ENCODE peak calls at places on chromosomes 16 and 17, in ten cellular contexts. One of them, this sample, is unnamed. For H3K36me3, the result is how much of the 10 kb centered on the place peaks cover.

GRCh38 chr16:23952128-23953041 is 116.6 kb downstream of the PRKCB start:
- DNase-seq in endodermal cell: peak
- DNase-seq in endothelial cell of umbilical vein: no peak
- DNase-seq in heart left ventricle: no peak
- DNase-seq in neural progenitor cell: peak
- DNase-seq in tibial artery: no peak
- DNase-seq in Peyer's patch: no peak
- DNase-seq in upper lobe of right lung: no peak
- DNase-seq in kidney epithelial cell: peak
- DNase-seq in left ventricle myocardium inferior: no peak
- DNase-seq in this sample: no peak

GRCh38 chr17:7002288-7003047 is 6.6 kb downstream of the ALOX12 start:
- DNase-seq in endodermal cell: no peak
- DNase-seq in endothelial cell of umbilical vein: no peak
- DNase-seq in heart left ventricle: no peak
- DNase-seq in neural progenitor cell: no peak
- DNase-seq in tibial artery: no peak
- DNase-seq in Peyer's patch: no peak
- DNase-seq in upper lobe of right lung: no peak
- DNase-seq in kidney epithelial cell: no peak
- DNase-seq in left ventricle myocardium inferior: no peak
- DNase-seq in this sample: no peak

GRCh38 chr16:17638134-17638533 is 167.4 kb upstream of the XYLT1 start:
- DNase-seq in endodermal cell: no peak
- DNase-seq in endothelial cell of umbilical vein: no peak
- DNase-seq in heart left ventricle: no peak
- DNase-seq in neural progenitor cell: no peak
- DNase-seq in tibial artery: no peak
- DNase-seq in Peyer's patch: no peak
- DNase-seq in upper lobe of right lung: no peak
- DNase-seq in kidney epithelial cell: no peak
- DNase-seq in left ventricle myocardium inferior: no peak
- DNase-seq in this sample: no peak

GRCh38 chr17:2343421-2343820 is 6.1 kb downstream of the SGSM2 start:
- DNase-seq in endodermal cell: no peak
- DNase-seq in endothelial cell of umbilical vein: no peak
- DNase-seq in heart left ventricle: no peak
- DNase-seq in neural progenitor cell: no peak
- DNase-seq in tibial artery: no peak
- DNase-seq in Peyer's patch: peak
- DNase-seq in upper lobe of right lung: no peak
- DNase-seq in kidney epithelial cell: no peak
- DNase-seq in left ventricle myocardium inferior: no peak
- DNase-seq in this sample: no peak

GRCh38 chr17:81959362-81960129 is 1.4 kb downstream of the NOTUM start:
- DNase-seq in endodermal cell: peak
- DNase-seq in endothelial cell of umbilical vein: peak
- DNase-seq in heart left ventricle: peak
- DNase-seq in neural progenitor cell: peak
- DNase-seq in tibial artery: no peak
- DNase-seq in Peyer's patch: peak
- DNase-seq in upper lobe of right lung: peak
- DNase-seq in kidney epithelial cell: no peak
- DNase-seq in left ventricle myocardium inferior: peak
- DNase-seq in this sample: peak

GRCh38 chr16:57689772-57690558 is 4.6 kb upstream of the DRC7 start:
- DNase-seq in endodermal cell: no peak
- DNase-seq in endothelial cell of umbilical vein: peak
- DNase-seq in heart left ventricle: peak
- DNase-seq in neural progenitor cell: no peak
- DNase-seq in tibial artery: peak
- DNase-seq in Peyer's patch: peak
- DNase-seq in upper lobe of right lung: no peak
- DNase-seq in kidney epithelial cell: peak
- DNase-seq in left ventricle myocardium inferior: no peak
- DNase-seq in this sample: peak

GRCh38 chr17:58535431-58535830 is 21.0 kb upstream of the MTMR4 start:
- DNase-seq in endodermal cell: no peak
- DNase-seq in endothelial cell of umbilical vein: no peak
- DNase-seq in heart left ventricle: no peak
- DNase-seq in neural progenitor cell: no peak
- DNase-seq in tibial artery: no peak
- DNase-seq in Peyer's patch: no peak
- DNase-seq in upper lobe of right lung: no peak
- DNase-seq in kidney epithelial cell: no peak
- DNase-seq in left ventricle myocardium inferior: no peak
- DNase-seq in this sample: no peak

GRCh38 chr17:33515974-33516373 is 222.9 kb upstream of the ASIC2 start:
- DNase-seq in endodermal cell: no peak
- DNase-seq in endothelial cell of umbilical vein: no peak
- DNase-seq in heart left ventricle: no peak
- DNase-seq in neural progenitor cell: no peak
- DNase-seq in tibial artery: no peak
- DNase-seq in Peyer's patch: no peak
- DNase-seq in upper lobe of right lung: no peak
- DNase-seq in kidney epithelial cell: no peak
- DNase-seq in left ventricle myocardium inferior: no peak
- DNase-seq in this sample: no peak

GRCh38 chr17:60941028-60941427 is 263.4 kb downstream of the BCAS3 start:
- DNase-seq in endodermal cell: no peak
- DNase-seq in endothelial cell of umbilical vein: peak
- DNase-seq in heart left ventricle: peak
- DNase-seq in neural progenitor cell: no peak
- DNase-seq in tibial artery: peak
- DNase-seq in Peyer's patch: peak
- DNase-seq in upper lobe of right lung: no peak
- DNase-seq in kidney epithelial cell: no peak
- DNase-seq in left ventricle myocardium inferior: peak
- DNase-seq in this sample: no peak

GRCh38 chr16:17469011-17469741 is 1.6 kb downstream of the XYLT1 start:
- DNase-seq in endodermal cell: peak
- DNase-seq in endothelial cell of umbilical vein: no peak
- DNase-seq in heart left ventricle: no peak
- DNase-seq in neural progenitor cell: peak
- DNase-seq in tibial artery: peak
- DNase-seq in Peyer's patch: peak
- DNase-seq in upper lobe of right lung: no peak
- DNase-seq in kidney epithelial cell: no peak
- DNase-seq in left ventricle myocardium inferior: no peak
- DNase-seq in this sample: no peak

GRCh38 chr16:2037631-2038358 is 9.8 kb downstream of the NTHL1 start:
- DNase-seq in endodermal cell: no peak
- DNase-seq in endothelial cell of umbilical vein: no peak
- DNase-seq in heart left ventricle: no peak
- DNase-seq in neural progenitor cell: no peak
- DNase-seq in tibial artery: no peak
- DNase-seq in Peyer's patch: no peak
- DNase-seq in upper lobe of right lung: peak
- DNase-seq in kidney epithelial cell: no peak
- DNase-seq in left ventricle myocardium inferior: no peak
- DNase-seq in this sample: no peak

GRCh38 chr16:53058441-53058840 is 3.6 kb downstream of the CHD9 start:
- DNase-seq in endodermal cell: no peak
- DNase-seq in endothelial cell of umbilical vein: no peak
- DNase-seq in heart left ventricle: no peak
- DNase-seq in neural progenitor cell: no peak
- DNase-seq in tibial artery: no peak
- DNase-seq in Peyer's patch: no peak
- DNase-seq in upper lobe of right lung: no peak
- DNase-seq in kidney epithelial cell: no peak
- DNase-seq in left ventricle myocardium inferior: no peak
- DNase-seq in this sample: no peak

GRCh38 chr16:19872179-19872863 is 12.3 kb downstream of the GPRC5B start:
- DNase-seq in endodermal cell: no peak
- DNase-seq in endothelial cell of umbilical vein: no peak
- DNase-seq in heart left ventricle: no peak
- DNase-seq in neural progenitor cell: no peak
- DNase-seq in tibial artery: no peak
- DNase-seq in Peyer's patch: no peak
- DNase-seq in upper lobe of right lung: no peak
- DNase-seq in kidney epithelial cell: no peak
- DNase-seq in left ventricle myocardium inferior: no peak
- DNase-seq in this sample: no peak

GRCh38 chr17:75504347-75505151 is 10.8 kb downstream of the CASKIN2 start:
- DNase-seq in endodermal cell: peak
- DNase-seq in endothelial cell of umbilical vein: no peak
- DNase-seq in heart left ventricle: no peak
- DNase-seq in neural progenitor cell: peak
- DNase-seq in tibial artery: peak
- DNase-seq in Peyer's patch: peak
- DNase-seq in upper lobe of right lung: peak
- DNase-seq in kidney epithelial cell: no peak
- DNase-seq in left ventricle myocardium inferior: no peak
- DNase-seq in this sample: no peak

GRCh38 chr17:67293251-67294203 is 48.5 kb upstream of the HELZ start:
- DNase-seq in endodermal cell: peak
- DNase-seq in endothelial cell of umbilical vein: peak
- DNase-seq in heart left ventricle: peak
- DNase-seq in neural progenitor cell: peak
- DNase-seq in tibial artery: peak
- DNase-seq in Peyer's patch: peak
- DNase-seq in upper lobe of right lung: peak
- DNase-seq in kidney epithelial cell: no peak
- DNase-seq in left ventricle myocardium inferior: peak
- DNase-seq in this sample: peak

GRCh38 chr17:55285340-55286301 is 20.9 kb downstream of the HLF start:
- DNase-seq in endodermal cell: no peak
- DNase-seq in endothelial cell of umbilical vein: peak
- DNase-seq in heart left ventricle: peak
- DNase-seq in neural progenitor cell: no peak
- DNase-seq in tibial artery: peak
- DNase-seq in Peyer's patch: peak
- DNase-seq in upper lobe of right lung: peak
- DNase-seq in kidney epithelial cell: no peak
- DNase-seq in left ventricle myocardium inferior: peak
- DNase-seq in this sample: no peak
- TF ChIP-seq CTCF in endodermal cell: no peak
- TF ChIP-seq CTCF in endothelial cell of umbilical vein: no peak
- TF ChIP-seq CTCF in heart left ventricle: no peak
- TF ChIP-seq CTCF in neural progenitor cell: no peak
- TF ChIP-seq CTCF in tibial artery: no peak
- TF ChIP-seq CTCF in Peyer's patch: no peak
- TF ChIP-seq CTCF in upper lobe of right lung: no peak
- TF ChIP-seq CTCF in kidney epithelial cell: no peak
- TF ChIP-seq CTCF in left ventricle myocardium inferior: no peak
- TF ChIP-seq CTCF in this sample: no peak

GRCh38 chr17:46264456-46265198 is 30.3 kb upstream of the LRRC37A start:
- DNase-seq in endodermal cell: peak
- DNase-seq in endothelial cell of umbilical vein: no peak
- DNase-seq in heart left ventricle: no peak
- DNase-seq in neural progenitor cell: no peak
- DNase-seq in tibial artery: no peak
- DNase-seq in Peyer's patch: no peak
- DNase-seq in upper lobe of right lung: no peak
- DNase-seq in kidney epithelial cell: peak
- DNase-seq in left ventricle myocardium inferior: no peak
- DNase-seq in this sample: no peak
- H3K4me3 ChIP-seq in endodermal cell: no peak
- H3K4me3 ChIP-seq in endothelial cell of umbilical vein: no peak
- H3K4me3 ChIP-seq in heart left ventricle: no peak
- H3K4me3 ChIP-seq in neural progenitor cell: no peak
- H3K4me3 ChIP-seq in tibial artery: no peak
- H3K4me3 ChIP-seq in Peyer's patch: no peak
- H3K4me3 ChIP-seq in upper lobe of right lung: no peak
- H3K4me3 ChIP-seq in kidney epithelial cell: no peak
- H3K4me3 ChIP-seq in left ventricle myocardium inferior: no peak
- H3K4me3 ChIP-seq in this sample: no peak

GRCh38 chr17:42305543-42306384 is 17.5 kb downstream of the STAT5A start:
- DNase-seq in endodermal cell: no peak
- DNase-seq in endothelial cell of umbilical vein: no peak
- DNase-seq in heart left ventricle: no peak
- DNase-seq in neural progenitor cell: no peak
- DNase-seq in tibial artery: no peak
- DNase-seq in Peyer's patch: no peak
- DNase-seq in upper lobe of right lung: no peak
- DNase-seq in kidney epithelial cell: no peak
- DNase-seq in left ventricle myocardium inferior: no peak
- DNase-seq in this sample: no peak

GRCh38 chr17:42304187-42305030 is 16.1 kb downstream of the STAT5A start:
- DNase-seq in endodermal cell: no peak
- DNase-seq in endothelial cell of umbilical vein: no peak
- DNase-seq in heart left ventricle: no peak
- DNase-seq in neural progenitor cell: no peak
- DNase-seq in tibial artery: no peak
- DNase-seq in Peyer's patch: no peak
- DNase-seq in upper lobe of right lung: no peak
- DNase-seq in kidney epithelial cell: no peak
- DNase-seq in left ventricle myocardium inferior: no peak
- DNase-seq in this sample: no peak

GRCh38 chr17:42303694-42304093 is 15.4 kb downstream of the STAT5A start:
- DNase-seq in endodermal cell: no peak
- DNase-seq in endothelial cell of umbilical vein: no peak
- DNase-seq in heart left ventricle: no peak
- DNase-seq in neural progenitor cell: no peak
- DNase-seq in tibial artery: no peak
- DNase-seq in Peyer's patch: no peak
- DNase-seq in upper lobe of right lung: no peak
- DNase-seq in kidney epithelial cell: no peak
- DNase-seq in left ventricle myocardium inferior: no peak
- DNase-seq in this sample: no peak

GRCh38 chr17:42296012-42296411 is 7.7 kb downstream of the STAT5A start:
- DNase-seq in endodermal cell: no peak
- DNase-seq in endothelial cell of umbilical vein: no peak
- DNase-seq in heart left ventricle: no peak
- DNase-seq in neural progenitor cell: no peak
- DNase-seq in tibial artery: no peak
- DNase-seq in Peyer's patch: no peak
- DNase-seq in upper lobe of right lung: peak
- DNase-seq in kidney epithelial cell: no peak
- DNase-seq in left ventricle myocardium inferior: no peak
- DNase-seq in this sample: no peak

GRCh38 chr17:42301022-42301421 is 12.7 kb downstream of the STAT5A start:
- DNase-seq in endodermal cell: no peak
- DNase-seq in endothelial cell of umbilical vein: no peak
- DNase-seq in heart left ventricle: no peak
- DNase-seq in neural progenitor cell: no peak
- DNase-seq in tibial artery: no peak
- DNase-seq in Peyer's patch: no peak
- DNase-seq in upper lobe of right lung: no peak
- DNase-seq in kidney epithelial cell: no peak
- DNase-seq in left ventricle myocardium inferior: no peak
- DNase-seq in this sample: no peak
- H3K36me3 ChIP-seq in endodermal cell: under half
- H3K36me3 ChIP-seq in endothelial cell of umbilical vein: under half
- H3K36me3 ChIP-seq in heart left ventricle: half or more
- H3K36me3 ChIP-seq in neural progenitor cell: under half
- H3K36me3 ChIP-seq in tibial artery: half or more
- H3K36me3 ChIP-seq in Peyer's patch: half or more
- H3K36me3 ChIP-seq in upper lobe of right lung: half or more
- H3K36me3 ChIP-seq in kidney epithelial cell: under half
- H3K36me3 ChIP-seq in left ventricle myocardium inferior: half or more
- H3K36me3 ChIP-seq in this sample: under half

DNA sequence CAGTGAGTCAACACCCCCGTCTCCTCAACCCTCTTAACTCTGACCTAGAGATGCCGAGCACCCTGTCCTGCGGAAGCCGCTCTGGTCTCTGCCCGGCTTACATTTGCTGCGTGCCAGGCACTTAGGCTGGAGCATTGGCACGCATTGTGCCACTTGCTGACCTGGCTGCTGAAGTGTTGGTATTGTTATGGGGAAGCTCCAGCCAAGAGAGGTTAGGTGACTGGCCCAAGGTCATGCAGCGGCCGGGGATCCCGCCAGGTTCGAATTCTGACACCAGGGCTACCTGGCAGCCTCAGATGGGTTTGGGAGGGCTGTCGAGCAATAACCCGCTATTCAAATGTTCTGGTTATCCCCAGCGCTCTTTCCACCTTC is 5.0 kb upstream of the HSD17B1 start:
- DNase-seq in endodermal cell: no peak
- DNase-seq in endothelial cell of umbilical vein: no peak
- DNase-seq in heart left ventricle: peak
- DNase-seq in neural progenitor cell: no peak
- DNase-seq in tibial artery: no peak
- DNase-seq in Peyer's patch: no peak
- DNase-seq in upper lobe of right lung: no peak
- DNase-seq in kidney epithelial cell: no peak
- DNase-seq in left ventricle myocardium inferior: peak
- DNase-seq in this sample: no peak
- TF ChIP-seq CTCF in endodermal cell: no peak
- TF ChIP-seq CTCF in endothelial cell of umbilical vein: no peak
- TF ChIP-seq CTCF in heart left ventricle: no peak
- TF ChIP-seq CTCF in neural progenitor cell: no peak
- TF ChIP-seq CTCF in tibial artery: no peak
- TF ChIP-seq CTCF in Peyer's patch: no peak
- TF ChIP-seq CTCF in upper lobe of right lung: no peak
- TF ChIP-seq CTCF in kidney epithelial cell: no peak
- TF ChIP-seq CTCF in left ventricle myocardium inferior: no peak
- TF ChIP-seq CTCF in this sample: no peak

This sample was measured in GM06990.